ENCODE peak calls at places on chromosome 18, in eight cellular contexts. X is dorsolateral prefrontal cortex, V is epithelial cell of esophagus, L is GM12878, J is neural crest cell, D is colonic mucosa, F is fibroblast of mammary gland, E is glutamatergic neuron. M is an unnamed sample.

GRCh38 chr18:2050702-2051201 is 520.6 kb downstream of the METTL4 start:
- DNase-seq in X (no peak), D (no peak), V (peak), F (no peak), J (no peak), L (no peak), E (no peak), M (no peak)

GRCh38 chr18:25062720-25063119 is 289.2 kb downstream of the ZNF521 start:
- DNase-seq in D (no peak), J (no peak), X (no peak), L (no peak), E (no peak), V (no peak), F (no peak), M (no peak)

GRCh38 chr18:50465211-50466153 is 90.6 kb downstream of the SKA1 start:
- DNase-seq in V (peak), J (no peak), L (no peak), X (no peak), E (no peak), F (no peak), D (no peak), M (no peak)

GRCh38 chr18:11874676-11875075 is 23.5 kb downstream of the CHMP1B start:
- DNase-seq in E (no peak), F (no peak), X (no peak), L (no peak), V (no peak), J (no peak), D (no peak), M (no peak)

GRCh38 chr18:3332376-3332775 is 70.4 kb downstream of the MYL12B start:
- DNase-seq in F (peak), D (no peak), E (no peak), V (no peak), L (no peak), X (no peak), J (no peak), M (no peak)

GRCh38 chr18:13726972-13727331 is 479 bp downstream of the RNMT start:
- DNase-seq in F (peak), E (no peak), D (peak), X (no peak), V (peak), L (no peak), J (peak), M (peak)

GRCh38 chr18:46627136-46627535 is 29.9 kb downstream of the LOXHD1 start:
- DNase-seq in X (no peak), V (no peak), F (no peak), J (no peak), E (no peak), D (no peak), L (no peak), M (no peak)

GRCh38 chr18:2222270-2223185 is 348.8 kb downstream of the METTL4 start:
- DNase-seq in V (peak), X (no peak), J (no peak), D (peak), E (no peak), L (no peak), F (no peak), M (no peak)

GRCh38 chr18:76468345-76469275 is 26.4 kb downstream of the ZNF516 start:
- DNase-seq in E (no peak), D (no peak), X (no peak), L (no peak), V (no peak), F (no peak), J (no peak), M (no peak)

GRCh38 chr18:80132196-80132812 is 23.2 kb downstream of the ADNP2 start:
- DNase-seq in F (no peak), D (no peak), X (no peak), E (no peak), V (peak), L (no peak), J (no peak), M (no peak)

GRCh38 chr18:48942554-48943261 is 8.1 kb downstream of the SMAD7 start:
- DNase-seq in L (no peak), V (peak), E (no peak), X (no peak), J (no peak), F (peak), D (no peak), M (no peak)

GRCh38 chr18:41842886-41843285 is 112.1 kb upstream of the PIK3C3 start:
- DNase-seq in X (no peak), D (no peak), F (peak), E (no peak), J (no peak), L (no peak), V (peak), M (no peak)

GRCh38 chr18:77071711-77072292 is 60.8 kb downstream of the MBP start:
- DNase-seq in D (no peak), E (no peak), J (no peak), F (peak), V (peak), X (no peak), L (no peak), M (no peak)

GRCh38 chr18:77006305-77007175 is 126.0 kb downstream of the MBP start:
- DNase-seq in E (no peak), L (no peak), X (no peak), F (no peak), J (no peak), V (no peak), D (no peak), M (no peak)

GRCh38 chr18:68454511-68455228 is 260.2 kb downstream of the TMX3 start:
- DNase-seq in D (no peak), L (no peak), V (peak), X (no peak), E (no peak), J (no peak), F (peak), M (no peak)

DNA sequence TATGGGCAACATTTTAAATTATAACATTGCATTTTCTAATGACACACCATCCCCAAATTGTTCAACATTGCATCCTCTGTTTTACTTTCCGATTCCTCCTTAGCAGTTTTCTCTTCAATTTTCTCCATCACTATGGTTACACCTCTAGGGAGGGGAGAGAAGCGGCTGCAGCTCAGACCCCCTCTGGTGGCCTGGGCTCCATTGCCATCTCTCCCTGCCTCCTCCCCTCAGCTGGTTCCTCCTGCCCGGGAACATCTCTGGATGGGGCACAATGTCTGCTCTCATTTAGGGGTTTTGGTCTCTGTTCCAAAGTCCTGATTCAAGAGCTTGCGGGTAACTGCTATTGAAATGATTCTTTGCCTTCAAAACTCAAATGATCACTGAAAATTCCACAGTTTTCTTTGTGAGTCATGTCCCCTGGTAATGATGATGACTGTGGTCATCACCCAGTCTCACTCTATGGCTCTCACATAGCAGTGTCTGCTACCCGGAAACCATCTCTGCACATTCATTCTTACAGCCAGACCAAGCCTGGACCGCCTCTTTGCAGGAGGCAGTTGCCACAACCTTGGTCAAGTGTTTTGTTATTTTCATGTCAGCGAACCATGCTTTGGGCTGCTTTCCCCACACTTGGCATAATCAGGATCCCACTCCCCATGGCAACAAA is 263.9 kb downstream of the ALPK2 start:
- DNase-seq in F (peak), L (no peak), E (no peak), D (no peak), J (no peak), X (no peak), V (no peak), M (no peak)
- TF ChIP-seq CTCF in F (peak), L (no peak), E (no peak), D (no peak), J (no peak), X (no peak), V (no peak), M (no peak)

DNA sequence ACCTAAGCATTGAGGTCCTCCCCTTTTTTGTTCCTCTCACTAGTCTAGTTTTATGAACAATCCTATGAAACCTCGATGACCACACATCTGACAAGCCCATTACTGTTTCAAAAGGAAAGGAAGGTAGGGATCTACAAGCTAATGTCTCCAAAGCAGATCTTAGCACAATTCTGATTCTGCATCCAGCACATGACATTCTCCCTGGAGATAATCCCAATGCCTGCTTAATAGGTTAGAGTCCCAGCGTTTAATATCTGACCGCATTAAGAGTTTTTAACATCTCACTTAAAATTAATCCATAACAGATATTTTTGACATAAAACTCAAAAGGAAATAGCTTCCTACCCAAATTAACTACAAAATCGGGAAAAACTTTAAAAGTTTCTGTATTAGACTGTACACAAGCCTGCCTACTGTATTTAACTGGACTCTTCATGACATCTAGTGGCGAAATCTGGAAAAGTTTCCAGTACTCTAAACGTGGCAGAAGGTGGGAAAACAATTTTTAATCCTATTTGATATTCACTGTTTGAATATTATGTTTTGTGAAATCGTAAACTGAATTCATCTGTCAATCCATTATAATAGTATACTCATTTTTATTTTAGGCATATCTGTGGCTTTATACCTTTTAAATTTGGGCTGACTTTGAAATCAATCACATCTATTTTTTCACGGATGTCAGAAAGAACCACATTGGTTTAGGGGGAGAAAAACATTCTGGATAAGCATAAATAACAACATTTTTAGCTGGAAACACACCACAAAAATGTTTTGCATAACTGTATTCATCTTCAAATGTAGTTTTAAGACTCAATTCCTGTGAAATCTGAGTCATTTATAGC is 62.4 kb downstream of the TXNL1 start:
- DNase-seq in E (no peak), V (peak), J (peak), F (peak), X (no peak), D (no peak), L (no peak), M (no peak)
- TF ChIP-seq CTCF in E (peak), V (peak), J (peak), F (peak), X (peak), D (peak), L (peak), M (peak)

DNA sequence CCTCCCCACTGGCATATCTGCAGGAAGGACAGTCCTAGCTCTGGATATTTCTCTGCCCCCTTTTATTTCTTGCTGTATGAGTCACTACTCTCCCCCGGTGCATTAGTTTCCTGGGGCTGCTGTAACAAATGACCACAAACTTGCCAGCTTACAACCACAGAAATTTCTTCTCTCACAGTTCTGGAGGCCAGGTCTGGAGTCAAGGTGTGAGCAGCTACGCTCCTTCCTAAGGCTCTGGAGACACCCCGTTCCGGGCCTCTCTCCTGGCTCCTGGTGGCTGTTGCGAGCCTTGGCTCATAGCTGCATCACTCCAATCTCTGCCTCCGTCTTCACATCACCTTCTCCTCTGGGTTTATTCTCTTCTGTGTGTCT is 34.1 kb downstream of the PTPRM start:
- DNase-seq in V (peak), E (no peak), F (peak), L (no peak), J (no peak), D (no peak), X (no peak), M (no peak)
- TF ChIP-seq CTCF in V (no peak), E (no peak), F (peak), L (no peak), J (no peak), D (no peak), X (no peak), M (no peak)

GRCh38 chr18:34821669-34822210 is 111.6 kb downstream of the DTNA start:
- DNase-seq in F (no peak), E (no peak), L (no peak), J (no peak), D (no peak), X (no peak), V (no peak), M (no peak)
- TF ChIP-seq CTCF in F (no peak), E (no peak), L (no peak), J (no peak), D (no peak), X (no peak), V (no peak), M (no peak)